ENCODE peak calls at places on chromosomes 2 and 18, in six cellular contexts. C, L, Y, U, J and K are unnamed samples.

GRCh38 chr2:148557844-148558436 is 86.6 kb upstream of the EPC2 start:
- DNase-seq in C (no peak), L (no peak), Y (no peak), U (no peak), J (no peak), K (no peak)

GRCh38 chr2:66865161-66865560 is 430.2 kb downstream of the MEIS1 start:
- DNase-seq in C (no peak), L (no peak), Y (no peak), U (no peak), J (no peak), K (no peak)

GRCh38 chr2:55415300-55415699 is 4.4 kb downstream of the CCDC88A start:
- DNase-seq in C (no peak), L (no peak), Y (no peak), U (no peak), J (no peak), K (no peak)

GRCh38 chr2:185201063-185201462 is 537.5 kb upstream of the FSIP2 start:
- DNase-seq in C (no peak), L (peak; percentile 25), Y (no peak), U (no peak), J (no peak), K (no peak)

GRCh38 chr18:35029103-35029502 is 12.1 kb upstream of the MAPRE2 start:
- DNase-seq in C (peak; percentile 44), L (no peak), Y (peak; percentile 20), U (no peak), J (no peak), K (no peak)

GRCh38 chr18:22439447-22439846 is 21.7 kb upstream of the CTAGE1 start:
- DNase-seq in C (no peak), L (no peak), Y (no peak), U (no peak), J (no peak), K (no peak)

GRCh38 chr2:190069936-190070696 is 7.6 kb upstream of the MSTN start:
- DNase-seq in C (no peak), L (peak; percentile 59), Y (no peak), U (no peak), J (peak; percentile 25), K (peak; percentile 80)

GRCh38 chr2:152790883-152791282 is 72.5 kb downstream of the ARL6IP6 start:
- DNase-seq in C (no peak), L (no peak), Y (peak; percentile 34), U (no peak), J (no peak), K (no peak)

GRCh38 chr2:65430515-65431416 is 1.6 kb downstream of the SPRED2 start:
- DNase-seq in C (peak; percentile 61), L (peak; percentile 82), Y (peak; percentile 70), U (peak; percentile 22), J (peak; percentile 36), K (peak; percentile 79)

GRCh38 chr2:176181551-176181950 is 6.9 kb upstream of the HOXD1 start:
- DNase-seq in C (no peak), L (no peak), Y (no peak), U (no peak), J (no peak), K (no peak)

GRCh38 chr2:70089220-70089945 is 2.1 kb downstream of the PCBP1 start:
- DNase-seq in C (no peak), L (peak; percentile 53), Y (no peak), U (no peak), J (no peak), K (no peak)